ENCODE peak calls at places on chromosomes 13 and 19, in five cellular contexts. A, J, P, H and V are unnamed samples.

GRCh38 chr13:75365724-75366173 is 116.2 kb downstream of the TBC1D4 start:
- DNase-seq in P (peak), A (no peak), H (no peak), J (no peak), V (peak)

GRCh38 chr13:73089216-73089615 is 30.4 kb downstream of the KLF5 start:
- DNase-seq in A (no peak), H (no peak), P (no peak), J (no peak), V (no peak)

GRCh38 chr19:3618144-3618810 is 8.3 kb downstream of the CACTIN start:
- DNase-seq in J (no peak), A (peak), H (no peak), P (peak), V (peak)

GRCh38 chr19:39407644-39408391 is 1.2 kb downstream of the ZFP36 start:
- DNase-seq in A (no peak), P (no peak), H (no peak), J (no peak), V (no peak)

GRCh38 chr13:47250141-47250540 is 353.3 kb upstream of the HTR2A start:
- DNase-seq in P (no peak), H (no peak), J (no peak), A (no peak), V (no peak)

GRCh38 chr19:49684251-49684982 is 5.0 kb upstream of the ADM5 start:
- DNase-seq in P (no peak), H (no peak), A (no peak), J (no peak), V (peak)

GRCh38 chr19:19459707-19460251 is 54.3 kb downstream of the GATAD2A start:
- DNase-seq in A (no peak), P (no peak), H (no peak), J (no peak), V (no peak)

GRCh38 chr13:87122551-87122950 is 548.6 kb upstream of the SLITRK5 start:
- DNase-seq in A (no peak), P (no peak), H (no peak), J (no peak), V (no peak)

GRCh38 chr13:27336005-27336673 is 65.5 kb downstream of the RASL11A start:
- DNase-seq in A (no peak), H (no peak), P (no peak), J (no peak), V (no peak)

GRCh38 chr13:112887151-112887550 is 81.9 kb upstream of the MCF2L start:
- DNase-seq in P (no peak), J (no peak), A (no peak), H (no peak), V (no peak)

GRCh38 chr13:92317066-92317465 is 909.5 kb upstream of the GPC6 start:
- DNase-seq in J (no peak), A (no peak), P (no peak), H (no peak), V (no peak)

GRCh38 chr19:13366529-13367143 is 139.6 kb downstream of the CACNA1A start:
- DNase-seq in A (peak), J (no peak), H (peak), P (no peak), V (peak)

GRCh38 chr19:53927745-53928144 is 18.7 kb downstream of the CACNG7 start:
- DNase-seq in H (peak), P (no peak), A (peak), J (peak), V (no peak)

GRCh38 chr19:14150770-14151661 is 14.6 kb upstream of the ASF1B start:
- DNase-seq in A (no peak), P (no peak), H (no peak), J (no peak), V (no peak)

GRCh38 chr13:46160474-46161066 is 21.4 kb downstream of the LCP1 start:
- DNase-seq in J (peak), P (no peak), H (no peak), A (peak), V (peak)

GRCh38 chr13:77919351-77920294 is 992 bp upstream of the EDNRB start:
- DNase-seq in A (no peak), J (no peak), H (peak), P (no peak), V (peak)

GRCh38 chr19:12884926-12885748 is 1.9 kb downstream of the KLF1 start:
- DNase-seq in P (peak), A (peak), J (peak), H (peak), V (peak)

GRCh38 chr13:103282571-103283450 is 216.6 kb upstream of the SLC10A2 start:
- DNase-seq in P (no peak), A (no peak), J (no peak), H (no peak), V (peak)

GRCh38 chr13:61410669-61411297 is 4.9 kb downstream of the PCDH20 start:
- DNase-seq in A (peak), H (no peak), P (no peak), J (peak), V (peak)

GRCh38 chr13:35016362-35017148 is 74.5 kb downstream of the NBEA start:
- DNase-seq in H (no peak), J (no peak), A (no peak), P (no peak), V (no peak)

GRCh38 chr19:29448046-29448445 is 77.7 kb upstream of the VSTM2B start:
- DNase-seq in A (no peak), P (no peak), H (no peak), J (no peak), V (no peak)

GRCh38 chr19:31478241-31478640 is 129.0 kb upstream of the TSHZ3 start:
- DNase-seq in H (no peak), J (no peak), A (no peak), P (no peak), V (no peak)

GRCh38 chr19:14940266-14940665 is 1.0 kb upstream of the OR7C2 start:
- DNase-seq in H (no peak), A (no peak), J (no peak), P (no peak), V (no peak)

GRCh38 chr13:76882431-76882830 is 3.8 kb downstream of the KCTD12 start:
- DNase-seq in H (no peak), J (no peak), A (no peak), P (no peak), V (no peak)

GRCh38 chr13:41008349-41008980 is 10.7 kb downstream of the ELF1 start:
- DNase-seq in P (no peak), H (no peak), A (no peak), J (peak), V (no peak)

GRCh38 chr19:5595745-5596144 is 26.8 kb downstream of the SAFB2 start:
- DNase-seq in J (no peak), P (no peak), H (no peak), A (no peak), V (no peak)

GRCh38 chr19:3210347-3211017 is 14.0 kb upstream of the CELF5 start:
- DNase-seq in P (no peak), J (peak), A (peak), H (peak), V (peak)

GRCh38 chr13:26048745-26049144 is 3.1 kb downstream of the SHISA2 start:
- DNase-seq in A (no peak), P (no peak), H (no peak), J (no peak), V (no peak)

GRCh38 chr19:35123573-35123972 is 8.0 kb downstream of the FXYD3 start:
- DNase-seq in H (no peak), A (no peak), J (no peak), P (no peak), V (no peak)

GRCh38 chr19:46503848-46504453 is 8.3 kb upstream of the PNMA8B start:
- DNase-seq in J (no peak), A (no peak), P (no peak), H (no peak), V (no peak)

GRCh38 chr19:29113838-29114237 is 99.1 kb downstream of the UQCRFS1 start:
- DNase-seq in P (no peak), H (no peak), A (no peak), J (no peak), V (no peak)

GRCh38 chr13:45068036-45069001 is 52.0 kb upstream of the GTF2F2 start:
- DNase-seq in H (no peak), A (no peak), J (no peak), P (no peak), V (no peak)

GRCh38 chr13:87536499-87536898 is 134.7 kb upstream of the SLITRK5 start:
- DNase-seq in J (no peak), H (no peak), A (no peak), P (no peak), V (no peak)

GRCh38 chr19:7703332-7703731 is 1.4 kb upstream of the FCER2 start:
- DNase-seq in P (no peak), A (no peak), J (no peak), H (no peak), V (peak)

GRCh38 chr19:18672606-18673337 is 10.7 kb upstream of the CRTC1 start:
- DNase-seq in A (no peak), H (no peak), J (no peak), P (no peak), V (no peak)

GRCh38 chr13:74132152-74132767 is 1.9 kb downstream of the KLF12 start:
- DNase-seq in H (no peak), J (peak), P (no peak), A (no peak), V (no peak)

GRCh38 chr19:57682226-57682766 is 519 bp downstream of the ZNF551 start:
- DNase-seq in J (no peak), P (no peak), H (no peak), A (no peak), V (peak)

GRCh38 chr13:97843201-97843600 is 110.3 kb upstream of the IPO5 start:
- DNase-seq in J (no peak), P (no peak), H (no peak), A (no peak), V (no peak)

GRCh38 chr19:49869009-49869483 is 1.7 kb upstream of the PNKP start:
- DNase-seq in J (no peak), A (peak), P (no peak), H (no peak), V (no peak)

GRCh38 chr19:42287826-42288107 is 14.2 kb upstream of the PRR19 start:
- DNase-seq in A (no peak), J (no peak), H (no peak), P (no peak), V (no peak)

DNA sequence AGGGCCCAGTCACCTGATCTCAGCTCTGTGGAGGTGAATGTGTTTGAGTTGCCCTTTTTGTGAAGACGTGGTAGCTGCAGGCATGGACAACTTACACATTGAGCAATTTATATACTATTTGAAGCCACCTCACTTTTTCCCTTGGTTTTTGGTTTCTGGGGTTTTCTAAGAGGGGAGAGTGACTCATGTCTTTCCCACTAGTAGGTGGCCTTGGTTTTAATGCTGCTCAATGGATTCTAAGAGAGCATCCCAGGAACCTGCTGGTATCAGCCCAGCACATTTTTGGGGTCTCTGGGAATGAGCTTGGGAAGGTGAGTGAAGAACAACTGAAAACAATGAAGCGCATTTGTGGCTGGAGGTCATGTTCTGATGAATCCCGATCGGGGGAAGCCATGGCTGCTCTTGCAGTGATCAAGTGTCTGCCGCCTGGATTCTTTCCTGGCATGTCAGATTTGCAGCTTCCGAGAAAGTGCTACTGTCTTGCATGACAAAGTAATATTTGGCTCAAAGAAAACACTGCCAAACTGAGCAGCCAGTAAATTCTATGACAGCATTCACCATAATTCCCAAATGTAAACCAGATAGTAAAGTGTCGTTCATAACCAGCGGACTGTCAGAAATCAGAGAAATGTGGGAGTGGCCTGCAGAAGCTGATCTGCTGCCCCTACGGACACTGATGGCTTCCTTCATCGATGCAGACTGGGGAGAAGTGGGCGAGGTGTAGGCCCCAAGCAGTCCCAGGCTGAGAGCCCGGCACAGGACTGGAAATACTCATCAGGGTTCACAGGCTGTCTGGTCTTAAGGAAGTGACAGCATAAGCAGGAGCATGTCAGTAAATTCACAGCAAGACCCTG is 98.7 kb downstream of the COL4A2 start:
- DNase-seq in A (no peak), J (no peak), H (no peak), P (no peak), V (no peak)
- H3K27ac ChIP-seq in A (no peak), J (no peak), H (no peak), P (no peak), V (peak)

GRCh38 chr13:43057653-43058317 is 34.4 kb downstream of the DNAJC15 start:
- DNase-seq in H (no peak), A (no peak), J (peak), P (no peak), V (no peak)

GRCh38 chr13:43058836-43059235 is 35.5 kb downstream of the DNAJC15 start:
- DNase-seq in J (no peak), A (no peak), P (no peak), H (no peak), V (no peak)

GRCh38 chr13:43054803-43055802 is 31.7 kb downstream of the DNAJC15 start:
- DNase-seq in H (no peak), P (no peak), J (peak), A (no peak), V (no peak)

GRCh38 chr13:43061496-43062280 is 38.3 kb downstream of the DNAJC15 start:
- DNase-seq in A (no peak), J (no peak), P (no peak), H (no peak), V (no peak)

DNA sequence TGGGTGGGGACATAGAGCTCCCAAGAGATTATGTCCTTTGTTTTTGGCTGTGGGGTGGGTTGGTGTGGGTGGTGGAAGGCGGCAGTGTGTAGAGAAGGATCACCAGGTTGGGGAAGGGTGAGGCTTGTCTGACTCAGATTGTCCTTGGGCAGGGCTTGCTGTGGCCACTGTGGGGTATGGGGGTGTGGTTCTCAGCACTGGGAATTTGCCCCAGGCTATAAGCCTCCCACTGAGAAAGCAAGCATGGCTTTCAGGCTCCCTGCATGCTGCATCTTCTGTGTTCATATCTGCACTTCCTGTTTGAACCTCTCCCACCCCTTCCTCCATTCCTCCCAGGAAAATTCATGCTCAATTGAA is 34.9 kb downstream of the DNAJC15 start:
- DNase-seq in H (no peak), A (no peak), P (no peak), J (peak), V (peak)
- TF ChIP-seq KDM1A in H (no peak), A (no peak), P (no peak), J (no peak), V (no peak)

GRCh38 chr19:755063-755462 is 4.2 kb downstream of the MISP start:
- DNase-seq in A (no peak), J (no peak), H (no peak), P (no peak), V (no peak)
- H3K27ac ChIP-seq in A (no peak), J (no peak), H (no peak), P (no peak), V (peak)

GRCh38 chr19:55146648-55147218 is 2.3 kb downstream of the TNNT1 start:
- DNase-seq in H (peak), A (peak), J (peak), P (no peak), V (peak)

GRCh38 chr19:55146078-55146647 is 2.8 kb downstream of the TNNT1 start:
- DNase-seq in J (no peak), P (no peak), A (peak), H (no peak), V (peak)

GRCh38 chr19:55145241-55145640 is 3.8 kb downstream of the TNNT1 start:
- DNase-seq in J (no peak), H (no peak), P (no peak), A (no peak), V (no peak)

GRCh38 chr19:55149078-55150003 is at the start of gene TNNT1:
- DNase-seq in J (no peak), P (no peak), H (no peak), A (no peak), V (peak)

DNA sequence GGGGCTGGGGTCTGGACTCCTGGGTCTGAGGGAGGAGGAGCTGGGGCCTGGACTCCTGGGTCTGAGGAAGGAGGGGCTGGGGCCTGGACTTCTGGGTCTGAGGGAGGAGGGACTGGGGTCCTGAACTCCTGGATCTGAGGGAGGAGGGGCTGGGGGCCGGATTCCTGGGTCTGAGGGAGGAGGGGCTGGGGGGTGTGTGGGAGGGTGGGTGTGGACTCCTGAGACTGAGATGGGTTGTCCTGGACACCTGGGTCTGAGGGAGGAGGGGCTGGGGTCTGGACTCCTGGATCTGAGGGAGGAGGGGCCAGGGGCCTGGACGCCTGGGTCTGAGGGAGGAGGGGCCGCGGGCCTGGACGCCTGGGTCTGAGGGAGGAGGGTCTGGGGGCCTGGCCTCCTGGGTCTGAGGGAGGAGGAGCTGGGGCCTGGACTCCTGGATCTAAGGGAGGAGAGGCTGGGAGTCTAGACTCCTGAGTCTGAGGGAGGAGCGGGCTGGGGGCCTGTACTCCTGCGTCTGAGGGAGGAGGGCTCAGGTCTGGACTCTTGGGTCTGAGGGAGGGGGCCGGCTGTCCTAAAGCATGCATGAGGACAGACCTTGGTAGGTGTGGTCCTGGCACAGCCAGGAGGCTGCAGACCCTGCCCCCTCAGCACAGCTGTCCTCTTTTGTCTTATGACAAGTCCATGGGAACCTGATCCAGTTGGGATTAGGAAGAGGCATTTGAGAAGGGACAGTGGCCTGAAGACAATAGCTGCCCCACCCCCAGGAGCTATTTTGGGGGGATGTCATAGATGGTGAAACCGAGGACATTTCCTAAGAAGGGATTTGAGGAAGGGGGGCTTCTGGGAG is 1.4 kb downstream of the TNNT1 start:
- DNase-seq in A (no peak), J (no peak), P (no peak), H (no peak), V (peak)
- TF ChIP-seq KDM1A in A (no peak), J (no peak), P (no peak), H (no peak), V (no peak)

GRCh38 chr19:38288127-38288855 is 15.8 kb upstream of the C19orf33 start:
- DNase-seq in P (no peak), J (no peak), H (no peak), A (no peak), V (no peak)

GRCh38 chr19:38284422-38284821 is 19.6 kb upstream of the C19orf33 start:
- DNase-seq in J (no peak), A (no peak), H (no peak), P (peak), V (no peak)

GRCh38 chr19:38287604-38288003 is 16.4 kb upstream of the C19orf33 start:
- DNase-seq in J (no peak), P (no peak), A (no peak), H (no peak), V (no peak)

GRCh38 chr19:38283261-38283660 is 18.9 kb downstream of the SPINT2 start:
- DNase-seq in J (no peak), H (no peak), P (no peak), A (no peak), V (no peak)

DNA sequence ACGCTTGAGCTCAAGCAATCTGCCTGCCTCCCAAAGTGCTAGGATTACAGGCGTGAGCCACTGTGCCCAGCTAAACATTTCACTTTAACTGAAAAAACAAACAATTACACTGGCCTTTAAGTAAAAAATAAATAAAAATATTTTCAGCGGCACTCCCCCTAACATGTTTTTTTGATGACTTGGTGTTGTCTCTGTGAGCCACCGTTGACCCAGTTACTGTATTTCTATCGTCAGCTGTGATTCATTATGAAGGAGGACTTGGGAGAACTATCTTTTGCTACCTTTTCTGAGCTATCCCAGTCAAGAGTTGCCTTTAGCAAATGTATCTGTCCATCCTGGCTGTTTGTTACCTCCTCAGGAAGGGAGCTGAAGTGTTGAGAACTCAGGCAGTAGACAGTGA is 18.5 kb upstream of the C19orf33 start:
- DNase-seq in P (no peak), H (no peak), J (no peak), A (no peak), V (no peak)
- H3K27ac ChIP-seq in P (no peak), H (no peak), J (no peak), A (no peak), V (no peak)